ENCODE peak calls at places on chromosomes 5 and 9, in four cellular contexts. Z, Q, U and K are unnamed samples.

GRCh38 chr9:116156621-116157314 is 3.2 kb downstream of the PAPPA start:
- DNase-seq in Z (peak; percentile 76), Q (peak; percentile 90), U (no peak), K (peak; percentile 75)

GRCh38 chr5:132500931-132501628 is 10.5 kb upstream of the IRF1 start:
- DNase-seq in Z (peak; percentile 12), Q (no peak), U (peak; percentile 80), K (peak; percentile 30)

GRCh38 chr9:91844170-91844569 is 105.9 kb downstream of the ROR2 start:
- DNase-seq in Z (peak; percentile 27), Q (peak; percentile 75), U (no peak), K (no peak)

GRCh38 chr9:136192289-136193126 is 12.4 kb downstream of the LHX3 start:
- DNase-seq in Z (no peak), Q (no peak), U (no peak), K (no peak)

GRCh38 chr5:133336121-133336968 is 276.0 kb downstream of the FSTL4 start:
- DNase-seq in Z (no peak), Q (peak; percentile 63), U (no peak), K (no peak)

GRCh38 chr9:129562917-129563316 is 58.0 kb downstream of the C9orf50 start:
- DNase-seq in Z (no peak), Q (no peak), U (no peak), K (no peak)

GRCh38 chr5:141814064-141814982 is 63.9 kb downstream of the PCDH1 start:
- DNase-seq in Z (peak; percentile 55), Q (no peak), U (peak; percentile 39), K (peak; percentile 9)

GRCh38 chr5:113447651-113448050 is 12.9 kb upstream of the TSSK1B start:
- DNase-seq in Z (no peak), Q (no peak), U (no peak), K (no peak)

GRCh38 chr5:135881244-135881643 is 14.4 kb downstream of the IL9 start:
- DNase-seq in Z (no peak), Q (no peak), U (no peak), K (no peak)

GRCh38 chr9:127999461-127999860 is 18.7 kb upstream of the EEIG1 start:
- DNase-seq in Z (no peak), Q (no peak), U (no peak), K (no peak)

GRCh38 chr9:74846771-74847170 is 41.0 kb downstream of the TRPM6 start:
- DNase-seq in Z (no peak), Q (no peak), U (no peak), K (no peak)

GRCh38 chr9:92645041-92645440 is 24.9 kb downstream of the IPPK start:
- DNase-seq in Z (no peak), Q (no peak), U (no peak), K (no peak)

GRCh38 chr9:4559238-4560182 is 69.2 kb downstream of the SLC1A1 start:
- DNase-seq in Z (no peak), Q (no peak), U (no peak), K (no peak)

GRCh38 chr5:95941756-95942155 is 19.9 kb downstream of the ELL2 start:
- DNase-seq in Z (no peak), Q (no peak), U (no peak), K (no peak)

GRCh38 chr5:5183192-5183699 is 43.1 kb downstream of the ADAMTS16 start:
- DNase-seq in Z (no peak), Q (no peak), U (no peak), K (no peak)

GRCh38 chr5:67301285-67301904 is 104.8 kb upstream of the CD180 start:
- DNase-seq in Z (peak; percentile 66), Q (peak; percentile 93), U (no peak), K (no peak)

GRCh38 chr9:126637002-126637849 is 23.5 kb downstream of the LMX1B start:
- DNase-seq in Z (no peak), Q (no peak), U (peak; percentile 23), K (peak; percentile 42)

GRCh38 chr9:93593144-93593655 is 16.8 kb downstream of the PHF2 start:
- DNase-seq in Z (no peak), Q (no peak), U (no peak), K (no peak)

GRCh38 chr5:87541033-87541432 is 128.3 kb upstream of the CCNH start:
- DNase-seq in Z (peak; percentile 48), Q (peak; percentile 83), U (no peak), K (peak; percentile 1)

GRCh38 chr5:106127985-106128384 is 1542.8 kb downstream of the EFNA5 start:
- DNase-seq in Z (no peak), Q (no peak), U (no peak), K (no peak)

GRCh38 chr9:92671323-92671722 is 1.4 kb upstream of the IPPK start:
- DNase-seq in Z (peak; percentile 47), Q (peak; percentile 80), U (no peak), K (no peak)

GRCh38 chr5:128538249-128539037 is 398 bp upstream of the FBN2 start:
- DNase-seq in Z (peak; percentile 80), Q (peak; percentile 86), U (no peak), K (peak; percentile 4)

GRCh38 chr5:62564101-62564500 is 14.5 kb upstream of the LRRC70 start:
- DNase-seq in Z (no peak), Q (no peak), U (no peak), K (no peak)

GRCh38 chr9:98321269-98321668 is 65.8 kb upstream of the TBC1D2 start:
- DNase-seq in Z (no peak), Q (no peak), U (no peak), K (no peak)

GRCh38 chr9:21559402-21560280 is 77.5 kb upstream of the IFNE start:
- DNase-seq in Z (no peak), Q (peak; percentile 69), U (peak; percentile 57), K (no peak)

GRCh38 chr9:12775373-12775962 is 648 bp downstream of the LURAP1L start:
- DNase-seq in Z (peak; percentile 16), Q (no peak), U (no peak), K (no peak)

GRCh38 chr5:76439201-76439600 is 36.1 kb downstream of the IQGAP2 start:
- DNase-seq in Z (no peak), Q (no peak), U (no peak), K (no peak)

GRCh38 chr5:74660146-74660545 is 19.6 kb upstream of the ENC1 start:
- DNase-seq in Z (no peak), Q (no peak), U (no peak), K (no peak)

GRCh38 chr9:6969805-6970204 is 212.0 kb downstream of the KDM4C start:
- DNase-seq in Z (no peak), Q (no peak), U (no peak), K (no peak)

GRCh38 chr5:51381801-51382507 is 1.3 kb upstream of the ISL1 start:
- DNase-seq in Z (no peak), Q (no peak), U (no peak), K (no peak)

GRCh38 chr5:97606531-97606930 is 423.5 kb upstream of the RIOK2 start:
- DNase-seq in Z (no peak), Q (no peak), U (no peak), K (no peak)

GRCh38 chr9:97811534-97812246 is 41.3 kb upstream of the FOXE1 start:
- DNase-seq in Z (no peak), Q (no peak), U (no peak), K (no peak)

GRCh38 chr9:113516840-113517577 is 53.5 kb downstream of the RGS3 start:
- DNase-seq in Z (no peak), Q (no peak), U (peak; percentile 65), K (no peak)